ENCODE peak calls at places on chromosome 12, in six cellular contexts. W is PC-3, A is HCT116, J is MM.1S, I is neural progenitor cell, R is HepG2. S is an unnamed sample. For H3K4me1, the result is how much of the 10 kb centered on the place peaks cover.

GRCh38 chr12:126534495-126534894 is 1469.3 kb downstream of the AACS start:
- DNase-seq in I (no peak), A (no peak), W (no peak), J (no peak), R (no peak), S (no peak)

GRCh38 chr12:2248901-2249381 is 196.2 kb downstream of the CACNA1C start:
- DNase-seq in R (no peak), W (no peak), A (no peak), I (no peak), J (peak), S (no peak)

GRCh38 chr12:111842556-111843396 is 748 bp downstream of the MAPKAPK5 start:
- DNase-seq in W (peak), R (peak), I (peak), A (no peak), J (peak), S (peak)

GRCh38 chr12:128268348-128268725 is 1.4 kb downstream of the TMEM132C start:
- DNase-seq in W (no peak), R (no peak), I (peak), A (no peak), J (no peak), S (no peak)

GRCh38 chr12:32836710-32837109 is 59.9 kb downstream of the PKP2 start:
- DNase-seq in W (peak), I (no peak), J (no peak), A (no peak), R (no peak), S (no peak)

GRCh38 chr12:56382611-56383010 is 20.0 kb upstream of the APOF start:
- DNase-seq in I (no peak), W (no peak), A (no peak), R (no peak), J (no peak), S (no peak)

GRCh38 chr12:54331461-54331860 is 6.5 kb downstream of the COPZ1 start:
- DNase-seq in J (no peak), R (no peak), I (no peak), A (no peak), W (no peak), S (no peak)

GRCh38 chr12:112937741-112938719 is at the start of gene OAS3:
- DNase-seq in R (peak), I (peak), A (peak), J (no peak), W (peak), S (peak)

GRCh38 chr12:63955831-63956685 is 111.6 kb downstream of the SRGAP1 start:
- DNase-seq in W (no peak), I (no peak), J (no peak), R (no peak), A (no peak), S (no peak)

GRCh38 chr12:7122876-7123769 is 5.6 kb downstream of the RBP5 start:
- DNase-seq in A (no peak), R (no peak), J (no peak), I (no peak), W (no peak), S (peak)

GRCh38 chr12:105279460-105280056 is 43.6 kb upstream of the APPL2 start:
- DNase-seq in J (peak), W (no peak), I (peak), R (peak), A (peak), S (peak)

GRCh38 chr12:119156401-119156800 is 22.3 kb upstream of the HSPB8 start:
- DNase-seq in J (no peak), A (no peak), R (no peak), W (no peak), I (peak), S (no peak)

GRCh38 chr12:103884316-103884715 is 43.3 kb upstream of the NT5DC3 start:
- DNase-seq in W (peak), J (peak), I (peak), R (no peak), A (no peak), S (peak)

GRCh38 chr12:102753802-102754201 is 163.2 kb downstream of the PAH start:
- DNase-seq in J (no peak), A (no peak), W (no peak), R (no peak), I (no peak), S (no peak)

GRCh38 chr12:8957561-8957960 is 8.1 kb upstream of the M6PR start:
- DNase-seq in J (no peak), R (no peak), A (no peak), I (no peak), W (no peak), S (no peak)

GRCh38 chr12:58453306-58453705 is 467.0 kb downstream of the LRIG3 start:
- DNase-seq in R (no peak), A (no peak), I (no peak), J (no peak), W (no peak), S (no peak)

GRCh38 chr12:74129702-74130101 is 407.9 kb upstream of the ATXN7L3B start:
- DNase-seq in I (no peak), R (no peak), W (no peak), J (no peak), A (no peak), S (no peak)

GRCh38 chr12:32266756-32267155 is 132.6 kb upstream of the FGD4 start:
- DNase-seq in R (no peak), W (no peak), J (no peak), A (no peak), I (no peak), S (no peak)

GRCh38 chr12:110637869-110638441 is 24.0 kb downstream of the TCTN1 start:
- DNase-seq in J (no peak), I (no peak), R (no peak), W (no peak), A (no peak), S (no peak)

GRCh38 chr12:17278946-17279345 is 673.0 kb upstream of the LMO3 start:
- DNase-seq in J (no peak), W (peak), A (no peak), R (no peak), I (no peak), S (no peak)

GRCh38 chr12:4037747-4038312 is 164.6 kb upstream of the PARP11 start:
- DNase-seq in A (no peak), I (peak), R (peak), W (peak), J (no peak), S (peak)

GRCh38 chr12:104370989-104371870 is 67.7 kb downstream of the EID3 start:
- DNase-seq in I (peak), A (no peak), W (peak), R (no peak), J (no peak), S (peak)

GRCh38 chr12:132498931-132499330 is 9.0 kb downstream of the FBRSL1 start:
- DNase-seq in R (no peak), I (no peak), A (no peak), W (no peak), J (no peak), S (no peak)

GRCh38 chr12:32331133-32331532 is 68.2 kb upstream of the FGD4 start:
- DNase-seq in A (no peak), R (peak), J (no peak), W (peak), I (no peak), S (peak)

GRCh38 chr12:7555752-7556151 is 52.2 kb upstream of the CD163 start:
- DNase-seq in J (no peak), I (no peak), A (peak), R (no peak), W (peak), S (peak)

GRCh38 chr12:5503774-5504173 is 71.9 kb downstream of the NTF3 start:
- DNase-seq in J (no peak), W (no peak), I (no peak), R (no peak), A (no peak), S (no peak)

GRCh38 chr12:4909397-4909733 is 340 bp upstream of the KCNA1 start:
- DNase-seq in A (no peak), W (no peak), I (peak), J (no peak), R (no peak), S (no peak)

GRCh38 chr12:126051611-126052107 is 986.4 kb downstream of the AACS start:
- DNase-seq in I (no peak), A (no peak), W (peak), J (no peak), R (no peak), S (no peak)

GRCh38 chr12:77648716-77649115 is 182.0 kb upstream of the NAV3 start:
- DNase-seq in W (no peak), R (no peak), J (no peak), I (no peak), A (no peak), S (no peak)

GRCh38 chr12:12441891-12442461 is 85.1 kb downstream of the BORCS5 start:
- DNase-seq in W (peak), I (no peak), A (no peak), R (no peak), J (no peak), S (no peak)

GRCh38 chr12:50224026-50224692 is 57.0 kb upstream of the CERS5 start:
- DNase-seq in I (peak), A (peak), J (peak), R (peak), W (peak), S (peak)

GRCh38 chr12:39935275-39935674 is 170.6 kb downstream of the SLC2A13 start:
- DNase-seq in J (no peak), W (no peak), R (no peak), I (no peak), A (no peak), S (peak)

DNA sequence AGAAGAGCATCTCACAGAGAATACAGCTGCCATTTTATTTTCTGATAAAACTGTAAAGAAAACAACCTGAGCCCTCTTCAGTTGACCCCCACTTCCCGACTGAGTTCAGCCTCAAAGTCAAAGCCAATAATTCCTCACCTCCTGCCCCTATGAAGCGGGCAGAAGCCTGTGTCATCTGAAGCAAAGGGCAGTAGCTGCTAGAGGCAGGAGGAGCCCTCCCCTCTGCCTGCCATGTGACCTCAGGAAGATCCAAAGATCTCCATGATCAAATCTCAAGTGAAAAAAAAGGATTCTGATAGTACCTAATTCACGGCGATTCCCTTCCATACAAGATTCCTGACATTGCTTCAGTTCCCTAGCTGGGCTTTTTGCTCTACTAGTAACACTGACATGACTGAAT is 223.1 kb upstream of the CAND1 start:
- DNase-seq in R (no peak), A (no peak), J (no peak), W (no peak), I (no peak), S (no peak)
- H3K4me1 ChIP-seq in R (under half), A (under half), J (under half), W (half or more), I (under half), S (under half)

DNA sequence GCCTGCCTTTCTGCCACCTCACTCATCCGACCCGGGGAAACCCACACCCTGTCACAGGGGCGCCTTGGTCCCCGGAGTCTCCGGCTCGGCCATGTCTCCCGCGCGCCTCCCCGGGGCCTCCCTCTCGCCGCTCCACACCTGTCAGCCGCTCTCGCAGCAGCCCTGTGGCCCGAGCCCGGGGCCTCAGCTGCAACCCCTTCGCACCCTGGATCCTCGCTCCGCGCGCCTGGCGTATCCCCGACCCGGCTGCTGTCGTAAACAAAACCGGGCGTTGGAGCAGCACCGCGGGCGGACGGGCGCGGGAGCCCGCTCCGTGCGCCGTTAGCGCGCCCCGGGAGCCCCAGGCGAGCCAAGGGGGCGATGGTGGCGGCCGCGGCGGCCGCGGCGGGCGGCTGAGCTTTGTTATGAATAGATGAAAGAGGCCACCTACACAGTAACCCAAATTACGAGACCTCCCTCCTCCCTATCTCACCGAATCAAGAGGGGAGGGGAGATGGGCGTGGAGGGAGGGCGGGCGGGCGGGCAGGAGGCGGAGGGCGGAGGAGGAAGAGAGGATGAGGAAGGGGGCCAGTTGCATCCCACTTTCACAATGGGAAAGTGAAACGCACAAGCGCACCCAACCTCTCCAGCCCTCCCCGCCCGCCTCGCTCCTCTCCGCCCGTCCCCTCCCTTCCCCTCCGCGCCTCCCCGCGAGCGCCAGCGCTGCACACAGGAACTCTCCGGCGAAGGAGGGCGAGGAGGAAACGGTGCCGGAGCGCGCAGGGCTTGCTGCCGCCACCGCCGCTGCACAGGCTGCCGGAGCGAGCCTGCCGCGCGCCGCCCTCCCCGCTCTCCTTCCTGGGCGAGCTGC is at the start of gene PLXNC1:
- DNase-seq in I (peak), A (no peak), R (no peak), W (no peak), J (peak), S (no peak)
- TF ChIP-seq EZH2 in I (no peak), A (no peak), R (no peak), W (peak), J (no peak), S (no peak)

GRCh38 chr12:93002278-93003054 is 73.4 kb upstream of the EEA1 start:
- DNase-seq in J (no peak), A (no peak), R (no peak), W (peak), I (no peak), S (peak)
- H2AFZ ChIP-seq in J (no peak), A (no peak), R (no peak), W (no peak), I (no peak), S (peak)

DNA sequence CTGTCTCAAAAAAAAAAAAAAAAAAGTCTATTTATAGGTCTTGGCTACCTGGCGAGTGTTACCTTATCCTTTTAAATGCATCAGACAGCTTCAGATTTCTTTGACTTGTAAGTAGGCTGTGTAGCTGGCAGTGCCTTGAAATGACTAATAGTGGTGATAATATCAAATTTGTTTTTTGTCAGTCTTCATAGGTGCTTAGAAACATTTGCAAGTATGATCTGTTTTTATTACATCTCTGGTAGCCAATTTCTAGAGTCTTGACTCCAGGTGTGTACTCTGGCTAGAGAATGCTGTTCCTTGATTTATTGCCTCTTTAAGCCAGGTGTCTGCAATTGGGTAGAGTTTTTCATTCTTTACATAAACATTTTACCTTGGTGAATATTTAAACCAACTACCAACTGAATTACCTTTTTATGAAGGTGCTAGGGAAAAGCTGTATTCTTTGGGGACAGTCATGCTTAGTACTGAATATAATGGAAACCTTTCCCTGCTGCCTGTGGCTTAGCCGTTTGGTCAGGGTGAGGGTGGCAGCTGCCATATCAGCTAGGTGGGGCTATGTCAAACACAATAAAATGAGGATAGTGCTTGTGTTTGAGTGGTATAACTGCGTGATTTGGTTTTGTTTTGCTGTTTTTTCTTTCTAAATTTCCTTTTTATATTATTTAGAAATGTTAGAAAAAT is 32.7 kb downstream of the MLXIP start:
- DNase-seq in I (no peak), R (no peak), A (peak), J (no peak), W (peak), S (no peak)
- H3K4me1 ChIP-seq in I (under half), R (under half), A (half or more), J (under half), W (under half), S (under half)

DNA sequence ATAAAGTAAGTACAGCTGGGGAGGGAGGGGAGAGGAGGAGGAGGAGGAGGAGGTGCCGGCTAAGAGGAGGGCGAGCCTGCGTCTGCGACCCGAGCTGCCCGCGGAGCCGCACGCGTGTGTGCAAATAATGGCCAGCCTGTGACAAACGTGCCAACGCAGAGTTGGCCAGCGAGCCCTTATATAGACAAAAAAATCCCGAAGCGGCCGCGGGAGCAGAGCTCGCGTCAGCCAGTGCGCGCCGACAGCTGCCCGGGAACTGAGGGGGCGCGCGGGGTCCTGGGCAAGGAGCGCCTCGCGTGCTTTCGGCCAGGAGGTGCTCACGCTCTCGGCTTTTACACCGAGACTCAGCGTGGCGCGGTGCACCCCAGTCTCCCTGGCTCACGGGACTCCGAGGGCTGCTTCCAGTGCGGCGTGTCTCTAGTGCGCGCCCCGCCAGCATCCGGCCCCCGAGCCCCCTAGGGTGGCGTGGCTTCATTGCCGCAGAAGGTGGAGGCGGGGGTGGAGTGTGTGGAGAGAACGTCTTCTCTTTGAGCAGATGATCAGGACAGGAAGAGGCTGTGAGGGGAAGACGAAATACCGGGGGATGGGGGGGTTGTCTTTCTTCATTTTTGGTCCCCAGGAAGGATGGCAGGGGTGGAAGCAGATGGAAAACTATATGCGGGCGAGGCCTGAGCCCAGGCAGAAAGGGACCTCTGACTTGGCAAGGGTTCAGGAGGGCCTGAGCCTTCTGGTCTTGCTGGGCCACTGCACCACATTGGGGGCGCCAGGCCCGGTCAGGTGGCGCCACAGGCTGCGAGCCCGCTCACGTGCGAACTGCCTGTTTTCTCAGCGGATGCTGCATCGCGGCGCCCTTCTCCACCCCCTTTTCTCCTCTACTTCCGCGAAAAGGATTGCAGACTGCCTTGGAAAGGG is 659 bp downstream of the SLC16A7 start:
- DNase-seq in A (peak), R (peak), J (peak), W (peak), I (peak), S (peak)
- TF ChIP-seq EZH2 in A (no peak), R (no peak), J (no peak), W (no peak), I (no peak), S (no peak)

GRCh38 chr12:87384226-87384625 is 645.0 kb downstream of the C12orf50 start:
- DNase-seq in W (no peak), J (no peak), A (no peak), I (no peak), R (no peak), S (no peak)

GRCh38 chr12:87381747-87382146 is 647.5 kb downstream of the C12orf50 start:
- DNase-seq in I (no peak), R (no peak), J (no peak), W (no peak), A (no peak), S (no peak)

GRCh38 chr12:87383705-87384104 is 645.5 kb downstream of the C12orf50 start:
- DNase-seq in A (no peak), J (no peak), R (no peak), I (no peak), W (peak), S (no peak)

GRCh38 chr12:87382959-87383591 is 646.1 kb downstream of the C12orf50 start:
- DNase-seq in W (no peak), I (no peak), J (no peak), A (no peak), R (no peak), S (no peak)

GRCh38 chr12:87385322-87385721 is 643.9 kb downstream of the C12orf50 start:
- DNase-seq in R (no peak), I (no peak), W (no peak), A (no peak), J (no peak), S (no peak)
- H2AFZ ChIP-seq in R (no peak), I (no peak), W (no peak), A (no peak), J (no peak), S (no peak)